ENCODE peak calls at places on chromosomes 11 and 22, in four cellular contexts. G, I, L and M are unnamed samples.

GRCh38 chr22:50730013-50730891 is 7.8 kb upstream of the ACR start:
- DNase-seq in I (no peak), L (no peak), G (no peak), M (no peak)

GRCh38 chr11:106276859-106277436 is 199.5 kb downstream of the AASDHPPT start:
- DNase-seq in G (no peak), I (no peak), L (no peak), M (no peak)

GRCh38 chr22:31969789-31970489 is 25.6 kb downstream of the YWHAH start:
- DNase-seq in I (peak; percentile 79), G (no peak), L (peak; percentile 61), M (peak; percentile 81)

GRCh38 chr11:76443254-76443935 is 1.4 kb upstream of the EMSY start:
- DNase-seq in G (no peak), L (no peak), I (peak; percentile 37), M (no peak)

GRCh38 chr11:45285931-45286632 is at the start of gene SYT13:
- DNase-seq in L (no peak), I (no peak), G (no peak), M (no peak)

GRCh38 chr11:103586756-103587155 is 449.7 kb upstream of the DDI1 start:
- DNase-seq in L (no peak), I (no peak), G (no peak), M (peak; percentile 7)

GRCh38 chr22:30714062-30714461 is 19.4 kb downstream of the OSBP2 start:
- DNase-seq in I (no peak), G (no peak), L (no peak), M (no peak)

GRCh38 chr22:49972163-49973017 is 11.8 kb downstream of the PIM3 start:
- DNase-seq in G (no peak), I (no peak), L (no peak), M (no peak)

GRCh38 chr11:18721576-18722292 is 4.3 kb downstream of the IGSF22 start:
- DNase-seq in G (no peak), L (no peak), I (peak; percentile 61), M (peak; percentile 71)

GRCh38 chr11:84800755-84801346 is 826.3 kb downstream of the DLG2 start:
- DNase-seq in I (no peak), G (no peak), L (peak; percentile 13), M (peak; percentile 8)

GRCh38 chr11:44241851-44242250 is 68.1 kb downstream of the ALX4 start:
- DNase-seq in G (no peak), I (no peak), L (no peak), M (no peak)

GRCh38 chr22:30143265-30143664 is 63.0 kb downstream of the HORMAD2 start:
- DNase-seq in I (no peak), L (no peak), G (no peak), M (no peak)

GRCh38 chr11:111302298-111302697 is 4.0 kb downstream of the POU2AF3 start:
- DNase-seq in I (no peak), G (no peak), L (no peak), M (no peak)

GRCh38 chr22:27545071-27545470 is 256.5 kb downstream of the MN1 start:
- DNase-seq in I (no peak), L (no peak), G (no peak), M (no peak)

GRCh38 chr11:45384711-45385241 is 98.6 kb upstream of the SYT13 start:
- DNase-seq in G (no peak), I (no peak), L (no peak), M (no peak)

GRCh38 chr22:30212996-30213441 is 33.5 kb downstream of the LIF start:
- DNase-seq in I (no peak), G (no peak), L (no peak), M (no peak)

GRCh38 chr11:130775306-130776043 is 140.8 kb downstream of the SNX19 start:
- DNase-seq in I (no peak), G (no peak), L (no peak), M (no peak)

GRCh38 chr11:64865286-64866172 is 12.9 kb downstream of the EHD1 start:
- DNase-seq in L (no peak), G (no peak), I (no peak), M (no peak)

GRCh38 chr22:48358886-48359612 is 1468.6 kb downstream of the BRD1 start:
- DNase-seq in G (no peak), I (no peak), L (no peak), M (no peak)

GRCh38 chr11:22510741-22511140 is 114.9 kb downstream of the FANCF start:
- DNase-seq in G (no peak), I (no peak), L (no peak), M (no peak)

GRCh38 chr11:120326845-120327281 is 1.8 kb downstream of the TLCD5 start:
- DNase-seq in G (no peak), L (no peak), I (no peak), M (no peak)

GRCh38 chr11:120622189-120622912 is 110.8 kb downstream of the GRIK4 start:
- DNase-seq in I (peak; percentile 25), L (no peak), G (no peak), M (no peak)

GRCh38 chr22:42493393-42493792 is 26.2 kb downstream of the RRP7A start:
- DNase-seq in I (no peak), L (no peak), G (no peak), M (no peak)

GRCh38 chr11:64321533-64321932 is 3.6 kb downstream of the PRDX5 start:
- DNase-seq in L (no peak), I (no peak), G (no peak), M (no peak)

GRCh38 chr11:35598254-35599125 is 19.8 kb upstream of the FJX1 start:
- DNase-seq in L (no peak), I (no peak), G (peak; percentile 40), M (no peak)

GRCh38 chr11:131504199-131504949 is 134.0 kb downstream of the NTM start:
- DNase-seq in I (no peak), L (no peak), G (no peak), M (no peak)

GRCh38 chr11:93842461-93842860 is 8.0 kb downstream of the VSTM5 start:
- DNase-seq in L (no peak), I (peak; percentile 46), G (no peak), M (no peak)

DNA sequence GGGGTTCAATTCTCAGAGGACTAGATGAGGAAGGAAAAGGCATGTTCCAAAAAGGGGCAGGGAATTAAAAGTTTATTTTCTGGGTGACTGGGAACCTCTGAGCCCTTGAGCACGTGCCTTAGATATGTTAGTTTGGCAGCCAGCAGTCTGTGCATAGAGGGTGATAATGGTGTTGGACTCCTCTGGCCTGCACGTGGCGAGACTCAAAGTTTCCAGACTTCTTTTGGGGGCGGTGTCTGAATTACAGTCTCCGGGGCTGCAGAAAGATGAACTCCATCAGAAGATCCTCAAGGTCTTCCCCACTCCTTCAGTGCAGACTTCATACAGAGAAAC is 861 bp upstream of the ZNRF3 start:
- DNase-seq in I (peak; percentile 66), G (no peak), L (no peak), M (no peak)
- TF ChIP-seq TARDBP in I (no peak), G (no peak), L (no peak), M (no peak)

DNA sequence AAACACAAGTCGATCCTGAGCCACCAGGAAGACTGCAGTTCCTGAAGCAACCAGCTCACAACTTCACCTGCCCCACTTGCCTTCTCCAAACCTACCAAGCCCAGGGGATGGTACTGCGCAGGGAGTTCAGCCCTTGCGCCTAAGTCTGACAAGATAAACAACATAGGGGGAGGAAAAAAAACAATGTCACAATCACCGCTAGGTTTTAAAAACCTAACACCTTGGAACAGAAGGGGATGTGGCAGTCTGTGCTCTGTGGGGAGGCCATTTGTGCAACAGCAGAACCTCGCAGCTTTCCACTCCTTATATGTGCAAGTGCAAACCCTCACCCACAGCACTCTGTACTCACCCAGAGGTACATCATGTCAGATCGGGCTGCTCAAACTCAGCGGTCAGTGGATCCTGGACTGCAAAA is 134.2 kb downstream of the RBFOX2 start:
- DNase-seq in G (no peak), L (no peak), I (no peak), M (peak; percentile 19)
- TF ChIP-seq FOXK2 in G (no peak), L (no peak), I (no peak), M (no peak)

GRCh38 chr11:12258451-12258850 is 118.9 kb upstream of the PARVA start:
- DNase-seq in G (no peak), I (peak; percentile 48), L (peak; percentile 65), M (no peak)
- TF ChIP-seq TARDBP in G (no peak), I (no peak), L (no peak), M (no peak)

DNA sequence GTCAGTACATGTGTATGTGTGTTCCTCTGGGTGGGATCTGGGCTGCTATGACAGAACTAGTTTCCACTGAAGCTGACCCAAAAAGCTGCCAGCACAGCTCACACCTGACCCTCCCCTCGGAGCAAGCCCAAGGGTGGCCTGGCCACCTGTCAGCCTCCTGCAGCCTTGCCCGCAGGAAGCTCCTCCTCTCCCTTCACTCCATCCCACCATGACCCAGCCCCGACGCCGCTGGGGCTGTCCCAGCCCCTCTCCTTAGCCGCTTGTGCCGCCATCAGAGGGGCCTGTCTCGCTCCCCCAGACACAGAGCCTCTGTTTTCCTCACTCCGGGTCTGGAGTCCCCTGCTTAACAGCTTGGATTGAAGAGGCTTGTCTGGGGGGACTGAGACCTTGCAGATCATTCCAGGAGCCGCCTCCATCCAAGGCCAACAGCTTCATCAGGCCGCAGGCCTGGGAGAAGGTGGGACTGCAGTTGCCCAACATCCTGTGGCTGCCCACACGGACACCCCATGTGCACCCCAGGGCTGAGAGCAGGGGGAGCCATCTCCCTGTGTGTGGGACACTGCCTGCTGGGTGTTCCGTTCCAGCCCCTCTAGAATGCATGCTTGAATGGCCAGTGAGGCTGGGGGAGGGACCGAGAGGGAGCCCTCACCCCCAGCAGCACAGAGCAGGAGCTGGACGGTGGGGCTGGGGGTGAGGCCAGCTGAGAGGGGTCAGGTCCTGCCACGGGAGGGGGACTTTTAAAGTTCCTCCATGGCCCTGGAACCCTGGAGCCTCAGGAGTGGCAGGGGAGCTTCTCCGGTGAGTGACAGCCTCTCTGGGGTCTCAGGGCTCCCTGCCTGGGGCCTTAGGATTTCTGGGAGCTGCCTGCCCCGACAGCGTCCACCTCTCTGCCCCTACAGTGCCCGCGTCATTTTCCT is 696 bp downstream of the MRGPRF start:
- DNase-seq in G (no peak), I (no peak), L (no peak), M (no peak)
- TF ChIP-seq FOXK2 in G (no peak), I (no peak), L (no peak), M (no peak)

DNA sequence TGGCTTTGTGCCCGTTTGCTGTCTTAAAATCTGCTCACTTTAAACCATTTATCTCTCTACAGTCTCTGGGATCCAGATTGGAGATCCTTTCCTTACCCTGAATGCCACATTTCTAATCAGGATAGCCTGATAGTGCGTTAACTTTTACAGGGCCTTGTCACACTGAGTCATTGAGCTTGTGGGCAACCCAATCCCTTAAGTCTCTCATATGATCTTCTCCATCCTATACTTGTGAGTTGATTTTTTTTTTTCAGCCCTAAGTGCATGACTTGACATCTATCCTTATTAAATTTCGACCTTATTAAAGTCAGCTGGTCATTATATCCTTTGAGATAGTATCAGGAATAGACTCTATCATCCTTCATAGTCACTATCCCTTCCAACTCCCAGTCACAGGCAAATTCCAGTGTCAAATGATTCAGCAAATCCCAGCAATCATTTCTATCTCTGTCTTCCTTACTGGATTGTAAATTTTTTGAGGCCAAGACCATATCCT is 57.7 kb downstream of the TEAD1 start:
- DNase-seq in G (no peak), I (no peak), L (no peak), M (no peak)
- TF ChIP-seq TARDBP in G (no peak), I (no peak), L (no peak), M (no peak)

GRCh38 chr22:45335021-45335818 is 25.5 kb downstream of the FAM118A start:
- DNase-seq in L (no peak), G (no peak), I (no peak), M (peak; percentile 33)
- TF ChIP-seq FOXK2 in L (no peak), G (no peak), I (no peak), M (no peak)